ENCODE peak calls at places on chromosomes 1 and 21, in seven cellular contexts. L is cardiac muscle cell, T is fibroblast of mammary gland, C is ovary, I is tibial nerve, H is psoas muscle, M is kidney. K is an unnamed sample.

GRCh38 chr1:5973771-5974170 is 18.5 kb downstream of the NPHP4 start:
- DNase-seq in L (no peak), T (no peak), C (no peak), I (no peak), H (peak), M (peak), K (no peak)

GRCh38 chr1:187894349-187894748 is 1065.6 kb downstream of the PLA2G4A start:
- DNase-seq in L (no peak), T (no peak), C (no peak), I (no peak), H (no peak), M (no peak), K (no peak)

GRCh38 chr1:182599339-182599738 is 4.8 kb downstream of the RGS16 start:
- DNase-seq in L (no peak), T (no peak), C (no peak), I (no peak), H (no peak), M (no peak), K (no peak)

GRCh38 chr1:201531551-201532425 is 7.1 kb upstream of the NAV1 start:
- DNase-seq in L (no peak), T (peak), C (no peak), I (no peak), H (peak), M (no peak), K (no peak)

GRCh38 chr1:207241164-207241934 is 80.1 kb upstream of the CD55 start:
- DNase-seq in L (no peak), T (no peak), C (no peak), I (no peak), H (no peak), M (no peak), K (no peak)

GRCh38 chr1:113307771-113308451 is 82.4 kb upstream of the MAGI3 start:
- DNase-seq in L (no peak), T (peak), C (no peak), I (no peak), H (no peak), M (no peak), K (no peak)

GRCh38 chr1:229328598-229329362 is 14.1 kb downstream of the CCSAP start:
- DNase-seq in L (no peak), T (no peak), C (no peak), I (no peak), H (no peak), M (no peak), K (no peak)

GRCh38 chr21:45203983-45204382 is 83.7 kb downstream of the POFUT2 start:
- DNase-seq in L (no peak), T (no peak), C (no peak), I (no peak), H (no peak), M (no peak), K (no peak)

GRCh38 chr1:237012361-237012760 is 8.1 kb upstream of the MT1HL1 start:
- DNase-seq in L (no peak), T (no peak), C (no peak), I (no peak), H (no peak), M (no peak), K (no peak)

GRCh38 chr1:44076093-44076492 is 42.5 kb upstream of the KLF17 start:
- DNase-seq in L (no peak), T (peak), C (no peak), I (no peak), H (no peak), M (no peak), K (no peak)

GRCh38 chr1:203968728-203969127 is 104.2 kb upstream of the SOX13 start:
- DNase-seq in L (no peak), T (peak), C (no peak), I (no peak), H (no peak), M (no peak), K (peak)

GRCh38 chr1:63674238-63674864 is 81.1 kb downstream of the PGM1 start:
- DNase-seq in L (peak), T (peak), C (peak), I (peak), H (peak), M (peak), K (peak)

GRCh38 chr21:46397211-46397905 is 61.3 kb upstream of the DIP2A start:
- DNase-seq in L (no peak), T (no peak), C (no peak), I (no peak), H (peak), M (no peak), K (no peak)

GRCh38 chr1:94332952-94333351 is 85.2 kb upstream of the ABCD3 start:
- DNase-seq in L (no peak), T (peak), C (no peak), I (no peak), H (no peak), M (no peak), K (no peak)

GRCh38 chr1:165890684-165891083 is 63.3 kb downstream of the UCK2 start:
- DNase-seq in L (no peak), T (peak), C (no peak), I (no peak), H (no peak), M (no peak), K (no peak)

GRCh38 chr1:30749691-30750583 is 7.6 kb downstream of the LAPTM5 start:
- DNase-seq in L (no peak), T (no peak), C (no peak), I (no peak), H (no peak), M (peak), K (no peak)

GRCh38 chr21:33367309-33367973 is 35.8 kb upstream of the IFNGR2 start:
- DNase-seq in L (no peak), T (peak), C (no peak), I (no peak), H (no peak), M (no peak), K (no peak)

GRCh38 chr1:8097077-8097799 is 71.1 kb upstream of the ERRFI1 start:
- DNase-seq in L (no peak), T (peak), C (no peak), I (no peak), H (no peak), M (no peak), K (no peak)

GRCh38 chr21:42496839-42497202 is 797 bp upstream of the RSPH1 start:
- DNase-seq in L (peak), T (peak), C (no peak), I (no peak), H (peak), M (no peak), K (no peak)

GRCh38 chr1:181423301-181423918 is 59.9 kb upstream of the CACNA1E start:
- DNase-seq in L (peak), T (peak), C (no peak), I (peak), H (no peak), M (no peak), K (no peak)

GRCh38 chr1:156926175-156926574 is 5.7 kb downstream of the LRRC71 start:
- DNase-seq in L (peak), T (peak), C (no peak), I (peak), H (peak), M (peak), K (peak)

GRCh38 chr1:94258873-94259331 is 21.5 kb upstream of the ARHGAP29 start:
- DNase-seq in L (no peak), T (peak), C (no peak), I (peak), H (peak), M (no peak), K (peak)

GRCh38 chr1:55317263-55317662 is 102.1 kb upstream of the USP24 start:
- DNase-seq in L (no peak), T (no peak), C (no peak), I (no peak), H (no peak), M (no peak), K (no peak)

GRCh38 chr1:172004671-172005070 is 163.4 kb downstream of the DNM3 start:
- DNase-seq in L (no peak), T (no peak), C (no peak), I (no peak), H (no peak), M (no peak), K (no peak)

DNA sequence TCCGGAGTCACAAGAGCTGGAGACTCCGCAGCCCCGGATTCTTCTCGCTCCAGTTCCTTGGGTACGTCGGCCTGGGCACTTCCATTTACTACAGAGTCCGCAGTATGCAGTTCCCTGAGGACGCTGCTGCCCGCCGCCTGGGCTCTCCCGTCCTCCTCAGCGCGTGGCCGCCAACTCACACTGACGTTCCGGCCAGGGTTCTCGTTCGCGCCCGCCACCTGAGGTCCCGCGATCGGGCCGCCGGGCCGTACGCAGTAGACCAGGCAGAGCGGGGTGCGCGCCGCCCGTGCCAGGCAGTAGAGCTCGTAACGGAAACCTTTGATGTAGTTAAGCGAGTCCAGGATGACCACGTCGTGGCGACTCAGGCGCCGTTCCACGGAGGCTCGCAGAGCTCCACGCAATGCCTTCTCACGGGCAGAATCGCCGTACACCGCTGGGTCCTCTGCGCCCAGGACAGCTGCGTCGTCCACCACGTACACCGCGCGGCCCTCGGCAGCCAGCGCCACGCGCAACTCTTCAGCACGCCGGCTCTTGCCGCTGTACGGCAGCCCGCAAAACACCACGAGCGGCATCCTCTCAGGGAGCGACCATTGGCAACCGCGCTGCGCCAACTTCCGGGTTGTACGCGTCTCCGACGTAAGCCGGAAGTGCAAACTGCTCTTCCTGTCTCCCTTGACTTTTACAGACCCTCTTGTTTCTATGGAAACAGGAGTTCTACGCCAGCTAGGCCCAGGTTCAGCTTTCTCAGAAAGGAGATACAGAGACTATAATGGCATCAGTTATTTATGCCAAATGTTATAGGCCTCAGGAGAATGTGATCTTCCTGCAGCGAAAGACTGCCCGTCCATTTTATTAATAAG is at the start of gene KTI12:
- DNase-seq in L (peak), T (peak), C (peak), I (peak), H (peak), M (peak), K (peak)
- H3K4me3 ChIP-seq in L (peak), T (peak), C (peak), I (peak), H (peak), M (peak), K (peak)

GRCh38 chr1:65581120-65581519 is 160.7 kb downstream of the LEPR start:
- DNase-seq in L (no peak), T (peak), C (no peak), I (no peak), H (no peak), M (no peak), K (no peak)
- TF ChIP-seq CTCF in L (peak), T (peak), C (no peak), I (no peak), H (peak), M (no peak), K (peak)

GRCh38 chr21:22728091-22728490 is 1729.9 kb downstream of the NCAM2 start:
- DNase-seq in L (no peak), T (no peak), C (no peak), I (no peak), H (no peak), M (no peak), K (no peak)
- H3K4me3 ChIP-seq in L (no peak), T (no peak), C (no peak), I (no peak), H (no peak), M (no peak), K (no peak)

GRCh38 chr1:10415211-10415930 is 14.9 kb upstream of the CENPS start:
- DNase-seq in L (no peak), T (peak), C (no peak), I (peak), H (no peak), M (peak), K (no peak)
- TF ChIP-seq CTCF in L (no peak), T (no peak), C (no peak), I (no peak), H (no peak), M (no peak), K (no peak)